ENCODE peak calls at places on chromosomes 12 and 14, in nine cellular contexts. H is activated naive CD8-positive, alpha-beta T cell treated with anti-CD3 and anti-CD28 coated beads, Interleukin-2, amount 50 U/mL, for 24 hours; D is DMS153; S is neural crest cell; K is amniotic stem cell; P is anterior cingulate cortex; L is GDM1; M is T-helper 2 cell; B is stomach. R is an unnamed sample.

GRCh38 chr12:113697646-113698504 is 226.2 kb upstream of the LHX5 start:
- DNase-seq in D (no peak), L (no peak), B (no peak), P (no peak), K (no peak), H (no peak), M (no peak), S (no peak), R (no peak)

GRCh38 chr12:132466241-132467188 is 23.4 kb upstream of the FBRSL1 start:
- DNase-seq in P (no peak), S (no peak), L (no peak), M (no peak), B (no peak), D (peak), K (no peak), H (no peak), R (no peak)

GRCh38 chr14:63508033-63508432 is 35.1 kb downstream of the PPP2R5E start:
- DNase-seq in M (no peak), L (no peak), S (no peak), B (no peak), K (no peak), H (no peak), D (peak), P (no peak), R (no peak)

GRCh38 chr12:82517027-82517426 is 158.7 kb downstream of the METTL25 start:
- DNase-seq in H (no peak), L (peak), D (no peak), M (no peak), S (no peak), K (no peak), B (no peak), P (no peak), R (peak)

GRCh38 chr14:68898248-68899032 is 80.7 kb downstream of the ACTN1 start:
- DNase-seq in B (no peak), H (no peak), D (no peak), S (no peak), P (no peak), M (no peak), L (no peak), K (no peak), R (no peak)

GRCh38 chr14:92987713-92988510 is 65.0 kb downstream of the CHGA start:
- DNase-seq in D (no peak), H (no peak), S (no peak), P (no peak), L (no peak), B (no peak), M (no peak), K (no peak), R (no peak)

GRCh38 chr14:51488569-51489220 is 163.0 kb upstream of the FRMD6 start:
- DNase-seq in P (no peak), K (no peak), D (no peak), H (no peak), M (no peak), S (no peak), L (no peak), B (no peak), R (no peak)

GRCh38 chr14:37195327-37195726 is 2.4 kb upstream of the MIPOL1 start:
- DNase-seq in M (no peak), H (no peak), P (no peak), K (no peak), B (no peak), S (no peak), L (no peak), D (peak), R (peak)

GRCh38 chr12:47839214-47839613 is 19.5 kb upstream of the HDAC7 start:
- DNase-seq in K (no peak), L (no peak), S (no peak), B (no peak), M (no peak), P (no peak), D (no peak), H (no peak), R (no peak)

GRCh38 chr14:57982802-57983201 is 116.9 kb upstream of the SLC35F4 start:
- DNase-seq in B (no peak), L (no peak), D (peak), K (no peak), P (no peak), M (no peak), H (no peak), S (no peak), R (no peak)